ENCODE peak calls at places on chromosome 9, in four cellular contexts. L is hepatocyte, W is testis, A is Peyer's patch. C is an unnamed sample.

GRCh38 chr9:100700689-100701318 is 122.9 kb downstream of the CAVIN4 start:
- DNase-seq in W (peak; percentile 32), A (no peak), L (peak; percentile 54), C (no peak)

GRCh38 chr9:71279188-71279739 is 157.8 kb upstream of the TRPM3 start:
- DNase-seq in A (no peak), W (no peak), L (no peak), C (no peak)

GRCh38 chr9:125586173-125586512 is 120.9 kb downstream of the MAPKAP1 start:
- DNase-seq in A (no peak), L (no peak), W (no peak), C (no peak)

GRCh38 chr9:69122391-69123141 is 51.5 kb upstream of the TJP2 start:
- DNase-seq in W (no peak), A (peak; percentile 86), L (peak; percentile 68), C (peak; percentile 77)

GRCh38 chr9:6788175-6789016 is 30.6 kb downstream of the KDM4C start:
- DNase-seq in L (peak; percentile 57), A (peak; percentile 53), W (no peak), C (peak; percentile 54)

GRCh38 chr9:16521868-16522381 is 348.5 kb downstream of the BNC2 start:
- DNase-seq in A (no peak), L (peak; percentile 10), W (no peak), C (peak; percentile 92)

GRCh38 chr9:89448821-89449220 is 49.1 kb downstream of the SEMA4D start:
- DNase-seq in W (no peak), L (no peak), A (no peak), C (no peak)

GRCh38 chr9:20312732-20313131 is 309.6 kb downstream of the MLLT3 start:
- DNase-seq in L (no peak), A (no peak), W (no peak), C (no peak)

GRCh38 chr9:83013261-83013610 is 49.7 kb downstream of the RASEF start:
- DNase-seq in A (no peak), W (no peak), L (no peak), C (no peak)

GRCh38 chr9:131837316-131837715 is 97.4 kb upstream of the RAPGEF1 start:
- DNase-seq in W (peak; percentile 51), L (peak; percentile 25), A (no peak), C (no peak)

GRCh38 chr9:14180077-14180941 is 133.6 kb downstream of the NFIB start:
- DNase-seq in A (no peak), W (peak; percentile 53), L (no peak), C (peak; percentile 38)

GRCh38 chr9:77876091-77876490 is 155.5 kb downstream of the GNAQ start:
- DNase-seq in A (no peak), W (peak; percentile 23), L (peak; percentile 35), C (no peak)

GRCh38 chr9:121634329-121634784 is 17.1 kb upstream of the DAB2IP start:
- DNase-seq in W (no peak), L (no peak), A (no peak), C (no peak)

GRCh38 chr9:76658510-76659231 is 105.6 kb upstream of the PCA3 start:
- DNase-seq in A (no peak), W (no peak), L (peak; percentile 74), C (peak; percentile 46)

GRCh38 chr9:4077499-4078102 is 222.3 kb downstream of the GLIS3 start:
- DNase-seq in L (peak; percentile 73), W (peak; percentile 92), A (peak; percentile 89), C (peak; percentile 29)

GRCh38 chr9:7371032-7371431 is 428.5 kb downstream of the DMAC1 start:
- DNase-seq in W (no peak), A (no peak), L (no peak), C (no peak)

GRCh38 chr9:120361531-120361930 is 218.4 kb downstream of the CDK5RAP2 start:
- DNase-seq in W (no peak), L (no peak), A (no peak), C (no peak)

GRCh38 chr9:714675-715074 is 126.8 kb upstream of the DMRT1 start:
- DNase-seq in L (no peak), A (no peak), W (no peak), C (no peak)

GRCh38 chr9:121981118-121981883 is 111.8 kb downstream of the TTLL11 start:
- DNase-seq in W (no peak), A (no peak), L (no peak), C (no peak)

GRCh38 chr9:4292781-4293180 is 7.1 kb downstream of the GLIS3 start:
- DNase-seq in L (no peak), W (no peak), A (no peak), C (no peak)

GRCh38 chr9:106773750-106774149 is 89.2 kb upstream of the ZNF462 start:
- DNase-seq in L (no peak), W (no peak), A (no peak), C (peak; percentile 49)

GRCh38 chr9:130531670-130532069 is 47.7 kb upstream of the FUBP3 start:
- DNase-seq in A (no peak), L (no peak), W (no peak), C (no peak)

GRCh38 chr9:34380511-34381315 is 4.0 kb upstream of the MYORG start:
- DNase-seq in W (peak; percentile 78), L (peak; percentile 93), A (peak; percentile 91), C (no peak)

GRCh38 chr9:106084702-106085101 is 390.4 kb downstream of the TMEM38B start:
- DNase-seq in A (no peak), W (no peak), L (no peak), C (no peak)

GRCh38 chr9:103942171-103942570 is 151.9 kb upstream of the SMC2 start:
- DNase-seq in L (no peak), A (no peak), W (no peak), C (no peak)

GRCh38 chr9:70835323-70835722 is 286.1 kb downstream of the TRPM3 start:
- DNase-seq in L (no peak), A (no peak), W (no peak), C (peak; percentile 27)

GRCh38 chr9:19464764-19465570 is 56.2 kb downstream of the ACER2 start:
- DNase-seq in L (peak; percentile 87), W (peak; percentile 82), A (peak; percentile 85), C (no peak)

GRCh38 chr9:95142728-95143127 is 174.8 kb downstream of the FANCC start:
- DNase-seq in L (no peak), A (no peak), W (no peak), C (no peak)

GRCh38 chr9:16524823-16525222 is 345.6 kb downstream of the BNC2 start:
- DNase-seq in A (no peak), W (no peak), L (no peak), C (no peak)

GRCh38 chr9:68802525-68803015 is 97.5 kb downstream of the PIP5K1B start:
- DNase-seq in W (no peak), L (no peak), A (peak; percentile 81), C (no peak)

GRCh38 chr9:96567203-96567700 is 52.4 kb downstream of the CDC14B start:
- DNase-seq in W (no peak), A (no peak), L (no peak), C (peak; percentile 20)

GRCh38 chr9:34588671-34589370 is 703 bp downstream of the CNTFR start:
- DNase-seq in W (no peak), A (no peak), L (no peak), C (peak; percentile 15)

GRCh38 chr9:127168756-127169506 is 46.5 kb upstream of the ANGPTL2 start:
- DNase-seq in W (peak; percentile 12), A (peak; percentile 39), L (no peak), C (no peak)

GRCh38 chr9:3852545-3852944 is 326.7 kb upstream of the RFX3 start:
- DNase-seq in A (no peak), L (no peak), W (no peak), C (no peak)

GRCh38 chr9:86434039-86434726 is 80.0 kb upstream of the TUT7 start:
- DNase-seq in L (peak; percentile 81), W (no peak), A (no peak), C (peak; percentile 24)

DNA sequence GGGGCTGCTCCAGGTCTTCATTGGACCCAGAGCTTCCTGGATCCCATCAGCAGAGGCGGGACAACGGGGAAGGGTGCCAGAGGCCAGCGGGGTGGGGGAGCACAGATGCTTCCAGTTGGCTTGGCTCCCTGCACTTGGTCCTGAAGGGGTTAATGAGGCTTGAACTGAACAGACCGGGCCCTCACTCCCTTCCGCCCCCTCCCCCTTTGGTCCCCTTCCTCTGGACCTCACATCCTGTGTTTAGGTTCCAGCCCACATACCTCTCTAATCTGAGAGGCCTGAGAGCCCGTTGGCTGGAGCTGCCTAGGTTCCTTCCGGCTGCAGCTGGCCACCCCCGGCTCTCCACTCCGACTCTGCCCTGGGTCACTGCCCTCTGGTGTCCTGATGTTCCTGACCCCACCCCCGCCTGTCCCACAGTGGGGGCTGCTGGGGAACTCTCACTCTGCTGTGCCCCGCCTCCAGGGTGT is 32.3 kb downstream of the PTPA start:
- DNase-seq in W (peak; percentile 64), L (peak; percentile 64), A (peak; percentile 58), C (no peak)
- H3K4me1 ChIP-seq in W (peaks cover 80% of the 10 kb centered on the region), L (peaks cover 75% of the 10 kb centered on the region), A (peaks cover 10% of the 10 kb centered on the region), C (peaks cover 27% of the 10 kb centered on the region)

GRCh38 chr9:137317021-137317978 is 15.2 kb upstream of the NRARP start:
- DNase-seq in L (peak; percentile 10), W (no peak), A (peak; percentile 38), C (no peak)

GRCh38 chr9:137316012-137316981 is 14.2 kb upstream of the NRARP start:
- DNase-seq in L (peak; percentile 85), A (peak; percentile 55), W (peak; percentile 69), C (no peak)

GRCh38 chr9:137314561-137315560 is 12.8 kb upstream of the NRARP start:
- DNase-seq in L (peak; percentile 13), A (peak; percentile 46), W (no peak), C (no peak)

GRCh38 chr9:137313956-137314560 is 12.0 kb upstream of the NRARP start:
- DNase-seq in A (peak; percentile 45), L (no peak), W (no peak), C (no peak)

DNA sequence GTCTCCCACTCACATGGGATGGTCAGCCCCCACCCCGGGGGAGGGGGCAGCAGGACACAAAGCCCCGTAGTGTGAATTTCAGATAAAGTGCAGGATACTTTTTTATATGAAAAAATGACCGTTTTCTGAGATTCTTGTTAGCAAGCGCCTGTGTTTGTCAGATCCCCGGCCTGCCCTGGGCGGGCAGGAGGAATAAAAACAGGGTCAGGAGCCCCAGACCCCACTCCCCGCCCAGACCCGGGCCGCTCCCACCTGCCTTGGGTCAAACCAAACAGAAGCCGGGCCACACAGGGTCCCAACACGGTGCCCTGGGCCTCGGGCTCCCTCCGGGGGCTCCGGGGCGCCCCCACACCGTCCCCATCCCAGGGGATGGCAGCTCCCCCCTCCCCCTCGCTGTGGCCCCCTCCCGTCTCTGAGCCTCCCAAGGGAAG is 13.5 kb upstream of the NRARP start:
- DNase-seq in A (peak; percentile 42), L (no peak), W (no peak), C (no peak)
- TF ChIP-seq CTCF in A (no peak), L (no peak), W (no peak), C (no peak)

GRCh38 chr9:92425578-92425977 is 1.3 kb upstream of the OMD start:
- DNase-seq in W (no peak), L (peak; percentile 11), A (no peak), C (no peak)
- H3K27ac ChIP-seq in W (peak overlapping the region; percentile 70), L (peak overlapping the region; percentile 65), A (no peak overlapping the region), C (no peak overlapping the region)

GRCh38 chr9:113574381-113575262 is 111.1 kb downstream of the RGS3 start:
- DNase-seq in L (no peak), W (no peak), A (peak; percentile 35), C (peak; percentile 72)
- H3K4me1 ChIP-seq in L (peaks cover 20% of the 10 kb centered on the region), W (peaks cover 42% of the 10 kb centered on the region), A (no peaks in the 10 kb centered on the region), C (peaks cover 24% of the 10 kb centered on the region)